ENCODE peak calls at places on chromosomes 3 and 15, in four cellular contexts. D is K562, J is GM12878, G is H1. E is an unnamed sample.

GRCh38 chr3:183265713-183266417 is 12.8 kb downstream of the B3GNT5 start:
- DNase-seq in D (no peak), J (no peak), G (no peak), E (peak; percentile 56)

GRCh38 chr3:2218826-2219225 is 120.2 kb downstream of the CNTN4 start:
- DNase-seq in D (no peak), J (no peak), G (no peak), E (no peak)

GRCh38 chr15:95019907-95020306 is 788.5 kb downstream of the MCTP2 start:
- DNase-seq in D (no peak), J (no peak), G (no peak), E (no peak)

GRCh38 chr3:146280859-146281258 is 30.0 kb upstream of the PLSCR4 start:
- DNase-seq in D (no peak), J (no peak), G (no peak), E (no peak)

GRCh38 chr3:151926956-151927355 is 53.5 kb downstream of the SUCNR1 start:
- DNase-seq in D (no peak), J (no peak), G (no peak), E (no peak)

GRCh38 chr3:53846134-53846850 is at the start of the genes CHDH and IL17RB:
- DNase-seq in D (peak; percentile 58), J (no peak), G (no peak), E (peak; percentile 77)

GRCh38 chr3:171936231-171936841 is 93.2 kb downstream of the TMEM212 start:
- DNase-seq in D (no peak), J (peak; percentile 20), G (no peak), E (no peak)

GRCh38 chr3:187922704-187923393 is 177.6 kb upstream of the BCL6 start:
- DNase-seq in D (no peak), J (no peak), G (no peak), E (no peak)

GRCh38 chr3:10945683-10946287 is 46.8 kb upstream of the SLC6A1 start:
- DNase-seq in D (peak; percentile 92), J (no peak), G (peak; percentile 64), E (peak; percentile 47)

GRCh38 chr3:152174876-152175575 is 93.7 kb upstream of the MBNL1 start:
- DNase-seq in D (no peak), J (no peak), G (no peak), E (no peak)

DNA sequence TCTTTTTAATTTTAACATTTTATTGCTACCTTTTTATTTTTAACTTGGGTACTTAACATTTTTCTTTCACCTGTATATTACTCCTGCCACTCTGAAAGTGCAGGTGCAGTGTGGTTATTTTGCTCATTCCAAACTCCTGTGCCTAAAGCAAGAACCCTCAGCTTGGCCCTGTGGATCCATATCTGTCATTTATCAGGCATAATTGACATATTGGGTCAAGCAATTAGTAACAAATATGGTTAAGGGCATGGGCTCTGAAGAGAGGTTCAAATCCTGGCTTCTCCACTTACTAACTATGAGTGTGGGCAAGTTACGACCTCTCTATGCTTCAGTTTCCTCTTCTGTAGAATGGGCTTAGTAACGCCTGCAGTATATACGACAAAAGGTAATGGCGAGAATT is 9.8 kb upstream of the VPS8 start:
- DNase-seq in D (no peak), J (no peak), G (no peak), E (no peak)
- TF ChIP-seq HDAC6 in D (no peak), J (no peak), G (no peak), E (no peak)

GRCh38 chr3:189099505-189100290 is 72.1 kb upstream of the TPRG1 start:
- DNase-seq in D (no peak), J (no peak), G (no peak), E (no peak)
- H3K9ac ChIP-seq in D (no peak overlapping the region), J (no peak overlapping the region), G (no peak overlapping the region), E (no peak overlapping the region)

DNA sequence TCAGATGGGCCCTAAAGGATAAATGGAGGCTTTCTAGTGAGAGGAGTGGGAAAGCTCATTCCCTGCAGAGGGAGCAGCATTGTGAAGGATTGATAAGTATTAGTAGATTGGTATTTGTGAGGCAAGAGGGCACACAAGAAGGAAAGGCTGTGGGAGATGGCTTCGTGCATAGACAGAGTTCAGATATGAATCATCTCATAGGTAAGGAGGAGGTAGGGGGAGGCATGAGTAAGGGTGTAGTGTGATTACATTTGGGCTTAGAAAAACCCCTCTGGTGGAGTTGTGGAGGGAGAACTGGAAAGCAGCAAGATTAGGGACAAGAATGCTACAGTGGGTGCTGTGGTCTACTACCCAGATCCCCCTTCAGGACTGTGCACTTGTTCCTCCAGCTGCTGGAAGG is 29.6 kb downstream of the ONECUT1 start:
- DNase-seq in D (no peak), J (no peak), G (no peak), E (no peak)
- TF ChIP-seq HDAC6 in D (no peak), J (no peak), G (no peak), E (no peak)

GRCh38 chr15:64892850-64893403 is 18.8 kb upstream of the ANKDD1A start:
- DNase-seq in D (no peak), J (peak; percentile 45), G (no peak), E (no peak)

GRCh38 chr15:64894395-64895056 is 17.2 kb upstream of the ANKDD1A start:
- DNase-seq in D (no peak), J (peak; percentile 76), G (no peak), E (no peak)

GRCh38 chr15:64891546-64891945 is 20.2 kb upstream of the ANKDD1A start:
- DNase-seq in D (no peak), J (peak; percentile 23), G (no peak), E (no peak)

GRCh38 chr15:64895285-64896065 is 16.2 kb upstream of the ANKDD1A start:
- DNase-seq in D (no peak), J (peak; percentile 77), G (no peak), E (no peak)

GRCh38 chr15:64893481-64894394 is 18.0 kb upstream of the ANKDD1A start:
- DNase-seq in D (peak; percentile 92), J (peak; percentile 99), G (peak; percentile 96), E (peak; percentile 79)
- H3K9ac ChIP-seq in D (peak overlapping the region; percentile 33), J (peak overlapping the region; percentile 80), G (peak overlapping the region; percentile 13), E (peak overlapping the region; percentile 4)

DNA sequence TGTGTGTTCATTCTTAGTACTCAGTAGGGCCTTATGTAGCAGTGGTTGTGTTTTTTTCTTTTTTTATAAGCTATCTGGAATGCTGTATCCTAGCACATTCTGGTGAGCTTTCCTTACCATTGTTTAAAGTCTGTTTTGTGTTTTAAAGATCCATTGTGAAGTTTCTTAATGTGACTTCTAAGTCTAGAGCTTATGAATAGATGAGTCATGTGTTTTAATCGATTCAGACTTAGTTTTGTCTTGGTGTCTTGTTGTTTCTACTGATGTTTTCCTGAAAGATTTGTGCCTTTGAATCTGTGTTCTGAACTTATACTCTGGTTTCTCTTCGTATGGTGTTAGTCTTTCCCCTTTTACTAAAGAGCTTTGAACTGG is 24.5 kb downstream of the AKAP13 start:
- DNase-seq in D (no peak), J (no peak), G (no peak), E (no peak)
- TF ChIP-seq HDAC6 in D (no peak), J (no peak), G (no peak), E (no peak)

GRCh38 chr3:190321789-190322603 is at the start of gene CLDN1:
- DNase-seq in D (peak; percentile 29), J (no peak), G (peak; percentile 73), E (peak; percentile 70)
- H3K9ac ChIP-seq in D (no peak within 1 kb of the TSS), J (no peak within 1 kb of the TSS), G (peak within 1 kb of the TSS; percentile 60), E (peak within 1 kb of the TSS; percentile 72)